ENCODE peak calls at places on chromosome 14, in four cellular contexts. L is left ventricle myocardium inferior, G is pancreas, S is Panc1. O is an unnamed sample. For H3K9me3, the result is how much of the 10 kb centered on the place peaks cover.

GRCh38 chr14:64943556-64943955 is 1.0 kb upstream of the GPX2 start:
- DNase-seq in S (no peak), L (no peak), G (no peak), O (no peak)

GRCh38 chr14:35341454-35342159 is 49.4 kb downstream of the PSMA6 start:
- DNase-seq in L (peak), S (no peak), G (peak), O (peak)

GRCh38 chr14:77347746-77348145 is 26.9 kb downstream of the GSTZ1 start:
- DNase-seq in G (no peak), S (no peak), L (no peak), O (no peak)

GRCh38 chr14:92987713-92988510 is 65.0 kb downstream of the CHGA start:
- DNase-seq in L (no peak), S (no peak), G (peak), O (no peak)

GRCh38 chr14:76424359-76424758 is 48.4 kb downstream of the ESRRB start:
- DNase-seq in L (no peak), S (no peak), G (no peak), O (no peak)

GRCh38 chr14:32473476-32473875 is 144.4 kb downstream of the AKAP6 start:
- DNase-seq in G (no peak), L (peak), S (no peak), O (peak)

GRCh38 chr14:71354801-71355200 is 447.5 kb downstream of the PCNX1 start:
- DNase-seq in L (no peak), G (no peak), S (no peak), O (no peak)

GRCh38 chr14:56487090-56487667 is 92.4 kb upstream of the TMEM260 start:
- DNase-seq in S (no peak), L (no peak), G (no peak), O (no peak)

GRCh38 chr14:36580856-36581831 is 1.3 kb downstream of the NKX2-8 start:
- DNase-seq in L (peak), G (peak), S (no peak), O (no peak)

GRCh38 chr14:70525691-70526090 is 9.1 kb downstream of the ADAM20 start:
- DNase-seq in G (no peak), S (no peak), L (no peak), O (no peak)

GRCh38 chr14:44625098-44625497 is 118.0 kb upstream of the FSCB start:
- DNase-seq in G (no peak), S (no peak), L (no peak), O (no peak)

GRCh38 chr14:77315115-77315944 is 5.4 kb downstream of the POMT2 start:
- DNase-seq in L (no peak), G (no peak), S (no peak), O (no peak)

GRCh38 chr14:90880282-90880681 is 64.1 kb upstream of the TTC7B start:
- DNase-seq in S (no peak), L (no peak), G (no peak), O (no peak)

GRCh38 chr14:73754911-73755360 is 40.8 kb upstream of the PNMA1 start:
- DNase-seq in L (peak), S (no peak), G (no peak), O (peak)

GRCh38 chr14:61202124-61202523 is 79.0 kb downstream of the TMEM30B start:
- DNase-seq in S (no peak), L (no peak), G (no peak), O (no peak)

GRCh38 chr14:63308723-63309317 is 9.9 kb downstream of the GPHB5 start:
- DNase-seq in S (no peak), L (no peak), G (no peak), O (no peak)

GRCh38 chr14:90842726-90843125 is 26.5 kb upstream of the TTC7B start:
- DNase-seq in L (no peak), G (no peak), S (no peak), O (no peak)

GRCh38 chr14:89915114-89915878 is 39.2 kb downstream of the EFCAB11 start:
- DNase-seq in G (no peak), S (peak), L (peak), O (no peak)

GRCh38 chr14:22982013-22982476 is 306 bp downstream of the AJUBA start:
- DNase-seq in S (no peak), L (no peak), G (peak), O (no peak)

GRCh38 chr14:106500571-106500970 is 974.2 kb downstream of the TMEM121 start:
- DNase-seq in L (no peak), G (no peak), S (no peak), O (no peak)
- H3K9me3 ChIP-seq in L (under half), G (under half), S (under half), O (under half)

DNA sequence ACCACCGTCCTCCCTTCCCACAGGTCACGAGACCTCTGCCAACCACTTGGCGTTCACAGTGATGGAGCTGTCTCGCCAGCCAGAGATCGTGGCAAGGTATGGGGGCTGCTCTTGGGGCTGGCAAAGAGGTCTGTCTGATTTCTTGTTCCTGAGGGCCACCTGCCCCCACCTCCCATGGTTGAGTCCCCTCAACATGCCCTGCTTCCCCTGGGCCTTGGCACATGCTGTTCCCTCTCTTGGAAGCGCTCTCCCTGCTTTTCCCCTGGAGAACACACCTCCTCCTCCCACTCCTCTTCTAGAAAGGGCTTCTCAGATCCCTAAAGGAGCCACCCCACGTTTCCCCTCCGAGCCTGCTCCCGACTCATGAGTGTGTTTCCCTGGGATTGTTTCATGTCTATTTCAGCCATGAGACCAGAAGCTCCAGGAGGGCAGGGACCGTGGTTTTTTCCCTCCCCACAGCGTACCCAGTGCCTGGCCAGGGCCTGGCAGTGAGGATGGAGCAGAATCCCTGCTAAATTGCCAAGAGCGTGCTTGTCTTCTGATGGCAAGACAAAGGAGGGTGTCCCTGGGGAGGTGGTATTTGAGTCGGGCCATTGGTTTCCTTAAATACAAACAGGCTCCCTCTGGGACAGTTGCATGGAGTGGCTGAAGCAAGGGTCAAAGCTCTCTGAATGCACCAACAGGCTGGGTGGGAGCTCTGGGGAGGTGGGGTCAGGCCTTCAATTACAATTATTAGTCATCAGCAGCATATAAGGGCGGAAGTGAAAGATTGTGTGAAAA is 34.1 kb downstream of the CYP46A1 start:
- DNase-seq in L (no peak), S (no peak), G (no peak), O (no peak)
- H3K27ac ChIP-seq in L (no peak), S (no peak), G (no peak), O (no peak)

DNA sequence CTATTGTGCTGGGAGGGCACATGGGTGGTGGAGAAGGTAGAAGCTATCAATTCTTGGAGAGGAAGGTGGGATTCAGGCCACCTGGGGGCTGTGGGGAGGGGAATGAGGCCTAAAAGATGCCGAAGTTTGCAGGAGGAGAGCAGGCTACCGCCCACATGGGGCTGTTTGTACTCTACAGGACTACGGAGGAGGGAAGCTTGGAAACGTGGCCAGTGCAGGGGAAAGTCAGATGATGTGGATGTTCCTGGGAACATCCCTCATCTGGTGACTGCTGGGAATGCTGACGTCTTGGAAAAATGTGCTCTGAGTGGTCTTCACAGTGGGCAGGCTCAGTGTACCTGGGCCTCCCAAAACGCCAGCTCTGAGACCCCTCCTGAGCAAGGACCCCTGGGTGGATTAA is 78.5 kb downstream of the TNFAIP2 start:
- DNase-seq in S (no peak), G (no peak), L (no peak), O (no peak)
- H3K9me3 ChIP-seq in S (under half), G (under half), L (under half), O (under half)

DNA sequence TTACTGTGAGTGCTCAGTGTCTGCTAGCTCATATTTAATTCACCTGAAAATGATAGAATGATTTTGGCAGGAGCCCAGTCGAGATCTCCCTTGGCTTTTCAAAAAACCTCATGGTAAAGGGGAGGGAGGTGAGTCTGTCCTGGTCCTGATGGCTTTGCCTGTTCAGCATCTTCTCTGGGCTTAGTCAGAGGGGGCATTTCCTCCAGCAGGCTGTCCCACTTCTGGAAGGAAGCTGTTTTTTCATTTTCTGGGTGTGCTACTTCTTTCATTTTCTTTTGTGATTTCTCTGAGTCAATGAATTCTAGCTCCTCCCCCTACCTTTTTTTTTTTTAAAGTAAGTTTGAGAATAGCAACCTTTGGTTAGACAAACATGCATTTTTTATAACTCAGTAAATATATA is 58.8 kb downstream of the TMX1 start:
- DNase-seq in L (no peak), S (no peak), G (no peak), O (no peak)
- H3K27ac ChIP-seq in L (no peak), S (no peak), G (no peak), O (no peak)

GRCh38 chr14:106209745-106210144 is 683.4 kb downstream of the TMEM121 start:
- DNase-seq in L (no peak), S (no peak), G (no peak), O (no peak)

GRCh38 chr14:106207316-106207715 is 680.9 kb downstream of the TMEM121 start:
- DNase-seq in L (no peak), S (no peak), G (no peak), O (no peak)

GRCh38 chr14:106210650-106211049 is 684.3 kb downstream of the TMEM121 start:
- DNase-seq in G (no peak), S (no peak), L (no peak), O (no peak)

GRCh38 chr14:106211489-106211888 is 685.1 kb downstream of the TMEM121 start:
- DNase-seq in L (no peak), S (no peak), G (no peak), O (no peak)

GRCh38 chr14:106208794-106209193 is 682.4 kb downstream of the TMEM121 start:
- DNase-seq in L (no peak), G (no peak), S (no peak), O (no peak)
- H3K9me3 ChIP-seq in L (under half), G (under half), S (under half), O (under half)

DNA sequence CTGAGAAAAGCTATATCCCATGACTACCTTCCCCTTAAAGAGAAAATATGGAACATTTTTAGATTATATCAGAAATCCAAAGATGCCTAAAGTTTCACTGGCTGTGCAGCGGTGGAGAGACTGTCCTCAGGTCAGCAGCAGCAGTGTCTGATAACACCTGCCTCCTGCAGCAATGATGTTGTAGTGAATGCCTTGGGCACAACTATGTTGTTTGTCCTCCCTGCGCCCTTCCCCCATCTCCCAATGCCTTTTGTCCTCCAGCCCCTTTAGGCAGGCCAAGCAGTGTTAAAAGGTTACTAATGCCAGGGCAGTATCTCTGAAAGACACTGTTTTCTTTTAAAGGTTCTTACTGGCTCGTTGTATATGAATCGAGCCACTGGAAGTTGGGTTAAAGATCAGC is 13.2 kb downstream of the RTRAF start:
- DNase-seq in S (no peak), L (no peak), G (no peak), O (no peak)
- H3K27ac ChIP-seq in S (no peak), L (peak), G (no peak), O (peak)

GRCh38 chr14:27002179-27002578 is 404.3 kb upstream of the NOVA1 start:
- DNase-seq in L (no peak), S (no peak), G (no peak), O (no peak)

GRCh38 chr14:27008187-27008586 is 410.4 kb upstream of the NOVA1 start:
- DNase-seq in L (no peak), G (no peak), S (no peak), O (no peak)

GRCh38 chr14:27006520-27006919 is 408.7 kb upstream of the NOVA1 start:
- DNase-seq in G (no peak), L (no peak), S (no peak), O (no peak)
- H3K9me3 ChIP-seq in G (under half), L (under half), S (under half), O (under half)

GRCh38 chr14:88535149-88535548 is 19.7 kb downstream of the PTPN21 start:
- DNase-seq in S (no peak), L (no peak), G (no peak), O (no peak)
- H3K27ac ChIP-seq in S (no peak), L (peak), G (peak), O (peak)

GRCh38 chr14:48027115-48027514 is 351.7 kb upstream of the MDGA2 start:
- DNase-seq in L (no peak), S (no peak), G (no peak), O (no peak)

DNA sequence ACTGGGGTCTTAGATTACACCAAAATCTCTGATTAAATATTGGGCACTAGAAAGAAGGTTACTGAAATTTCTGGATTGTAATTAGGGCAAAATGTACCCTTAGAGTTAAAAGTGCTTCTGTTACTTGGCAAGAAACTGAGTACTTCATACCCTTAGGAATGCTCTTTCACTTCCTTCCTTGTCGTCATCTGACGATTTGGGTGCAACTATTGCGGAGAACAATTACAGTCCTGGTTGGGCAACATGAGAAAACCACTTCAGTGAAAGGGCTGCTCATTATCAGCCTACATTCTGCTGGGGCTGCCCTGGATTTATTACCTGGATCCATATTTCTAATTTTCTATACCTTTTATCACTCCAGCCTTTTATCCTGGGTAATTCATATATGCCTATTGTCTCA is 348.5 kb upstream of the MDGA2 start:
- DNase-seq in S (no peak), G (no peak), L (no peak), O (no peak)
- H3K9me3 ChIP-seq in S (under half), G (under half), L (under half), O (under half)